ENCODE peak calls at places on chromosomes 12 and 14, in five cellular contexts. One of them, this sample, is unnamed.

GRCh38 chr14:39203659-39204606 is 28.9 kb downstream of the PNN start:
- DNase-seq in AG04450: no peak
- DNase-seq in lower leg skin: no peak
- DNase-seq in bronchial epithelial cell: peak
- DNase-seq in cardiac muscle cell: no peak
- DNase-seq in this sample: no peak

GRCh38 chr14:102988054-102988453 is 65.6 kb downstream of the AMN start:
- DNase-seq in AG04450: no peak
- DNase-seq in lower leg skin: no peak
- DNase-seq in bronchial epithelial cell: peak
- DNase-seq in cardiac muscle cell: no peak
- DNase-seq in this sample: peak

GRCh38 chr14:99595034-99595433 is 9.0 kb downstream of the CCDC85C start:
- DNase-seq in AG04450: no peak
- DNase-seq in lower leg skin: no peak
- DNase-seq in bronchial epithelial cell: no peak
- DNase-seq in cardiac muscle cell: no peak
- DNase-seq in this sample: no peak

GRCh38 chr14:99422220-99423010 is 58.2 kb downstream of the SETD3 start:
- DNase-seq in AG04450: no peak
- DNase-seq in lower leg skin: no peak
- DNase-seq in bronchial epithelial cell: no peak
- DNase-seq in cardiac muscle cell: no peak
- DNase-seq in this sample: no peak

GRCh38 chr12:108697905-108698304 is 33.4 kb downstream of the CORO1C start:
- DNase-seq in AG04450: no peak
- DNase-seq in lower leg skin: no peak
- DNase-seq in bronchial epithelial cell: no peak
- DNase-seq in cardiac muscle cell: no peak
- DNase-seq in this sample: no peak

GRCh38 chr14:95348395-95349080 is 28.8 kb upstream of the CLMN start:
- DNase-seq in AG04450: no peak
- DNase-seq in lower leg skin: no peak
- DNase-seq in bronchial epithelial cell: no peak
- DNase-seq in cardiac muscle cell: no peak
- DNase-seq in this sample: no peak

GRCh38 chr14:88016768-88017167 is 11.8 kb downstream of the GPR65 start:
- DNase-seq in AG04450: no peak
- DNase-seq in lower leg skin: no peak
- DNase-seq in bronchial epithelial cell: no peak
- DNase-seq in cardiac muscle cell: no peak
- DNase-seq in this sample: no peak

GRCh38 chr12:29710104-29710503 is 73.6 kb downstream of the TMTC1 start:
- DNase-seq in AG04450: no peak
- DNase-seq in lower leg skin: peak
- DNase-seq in bronchial epithelial cell: peak
- DNase-seq in cardiac muscle cell: peak
- DNase-seq in this sample: peak

GRCh38 chr12:78863482-78864427 is 819 bp upstream of the SYT1 start:
- DNase-seq in AG04450: no peak
- DNase-seq in lower leg skin: no peak
- DNase-seq in bronchial epithelial cell: peak
- DNase-seq in cardiac muscle cell: peak
- DNase-seq in this sample: peak

GRCh38 chr12:49627752-49628360 is 4.5 kb downstream of the PRPF40B start:
- DNase-seq in AG04450: no peak
- DNase-seq in lower leg skin: no peak
- DNase-seq in bronchial epithelial cell: peak
- DNase-seq in cardiac muscle cell: peak
- DNase-seq in this sample: peak

GRCh38 chr14:72906316-72906715 is 12.4 kb upstream of the DPF3 start:
- DNase-seq in AG04450: peak
- DNase-seq in lower leg skin: no peak
- DNase-seq in bronchial epithelial cell: no peak
- DNase-seq in cardiac muscle cell: peak
- DNase-seq in this sample: peak

GRCh38 chr12:12645485-12645884 is 33.8 kb downstream of the CREBL2 start:
- DNase-seq in AG04450: no peak
- DNase-seq in lower leg skin: no peak
- DNase-seq in bronchial epithelial cell: peak
- DNase-seq in cardiac muscle cell: peak
- DNase-seq in this sample: peak

GRCh38 chr14:32426596-32427408 is 97.7 kb downstream of the AKAP6 start:
- DNase-seq in AG04450: no peak
- DNase-seq in lower leg skin: no peak
- DNase-seq in bronchial epithelial cell: peak
- DNase-seq in cardiac muscle cell: no peak
- DNase-seq in this sample: no peak

GRCh38 chr14:61466249-61466904 is 145.0 kb downstream of the PRKCH start:
- DNase-seq in AG04450: peak
- DNase-seq in lower leg skin: peak
- DNase-seq in bronchial epithelial cell: peak
- DNase-seq in cardiac muscle cell: peak
- DNase-seq in this sample: peak

GRCh38 chr14:41718477-41719166 is 111.9 kb downstream of the LRFN5 start:
- DNase-seq in AG04450: no peak
- DNase-seq in lower leg skin: no peak
- DNase-seq in bronchial epithelial cell: peak
- DNase-seq in cardiac muscle cell: no peak
- DNase-seq in this sample: no peak

GRCh38 chr12:42735869-42736361 is 146.4 kb upstream of the PRICKLE1 start:
- DNase-seq in AG04450: no peak
- DNase-seq in lower leg skin: peak
- DNase-seq in bronchial epithelial cell: peak
- DNase-seq in cardiac muscle cell: no peak
- DNase-seq in this sample: no peak

GRCh38 chr12:14961466-14962155 is at the start of gene ARHGDIB:
- DNase-seq in AG04450: no peak
- DNase-seq in lower leg skin: peak
- DNase-seq in bronchial epithelial cell: peak
- DNase-seq in cardiac muscle cell: peak
- DNase-seq in this sample: no peak

GRCh38 chr14:100836961-100837811 is 11.3 kb downstream of the MEG3 start:
- DNase-seq in AG04450: no peak
- DNase-seq in lower leg skin: no peak
- DNase-seq in bronchial epithelial cell: no peak
- DNase-seq in cardiac muscle cell: no peak
- DNase-seq in this sample: no peak

GRCh38 chr12:7144414-7145120 is 14.4 kb downstream of the CLSTN3 start:
- DNase-seq in AG04450: no peak
- DNase-seq in lower leg skin: no peak
- DNase-seq in bronchial epithelial cell: peak
- DNase-seq in cardiac muscle cell: peak
- DNase-seq in this sample: peak

GRCh38 chr14:90491221-90491867 is 94.5 kb downstream of the CALM1 start:
- DNase-seq in AG04450: peak
- DNase-seq in lower leg skin: no peak
- DNase-seq in bronchial epithelial cell: no peak
- DNase-seq in cardiac muscle cell: peak
- DNase-seq in this sample: peak

GRCh38 chr12:3988519-3989217 is 115.5 kb upstream of the PARP11 start:
- DNase-seq in AG04450: no peak
- DNase-seq in lower leg skin: no peak
- DNase-seq in bronchial epithelial cell: peak
- DNase-seq in cardiac muscle cell: no peak
- DNase-seq in this sample: no peak

GRCh38 chr12:3202734-3203446 is 125.7 kb downstream of the TSPAN9 start:
- DNase-seq in AG04450: no peak
- DNase-seq in lower leg skin: peak
- DNase-seq in bronchial epithelial cell: peak
- DNase-seq in cardiac muscle cell: peak
- DNase-seq in this sample: peak

DNA sequence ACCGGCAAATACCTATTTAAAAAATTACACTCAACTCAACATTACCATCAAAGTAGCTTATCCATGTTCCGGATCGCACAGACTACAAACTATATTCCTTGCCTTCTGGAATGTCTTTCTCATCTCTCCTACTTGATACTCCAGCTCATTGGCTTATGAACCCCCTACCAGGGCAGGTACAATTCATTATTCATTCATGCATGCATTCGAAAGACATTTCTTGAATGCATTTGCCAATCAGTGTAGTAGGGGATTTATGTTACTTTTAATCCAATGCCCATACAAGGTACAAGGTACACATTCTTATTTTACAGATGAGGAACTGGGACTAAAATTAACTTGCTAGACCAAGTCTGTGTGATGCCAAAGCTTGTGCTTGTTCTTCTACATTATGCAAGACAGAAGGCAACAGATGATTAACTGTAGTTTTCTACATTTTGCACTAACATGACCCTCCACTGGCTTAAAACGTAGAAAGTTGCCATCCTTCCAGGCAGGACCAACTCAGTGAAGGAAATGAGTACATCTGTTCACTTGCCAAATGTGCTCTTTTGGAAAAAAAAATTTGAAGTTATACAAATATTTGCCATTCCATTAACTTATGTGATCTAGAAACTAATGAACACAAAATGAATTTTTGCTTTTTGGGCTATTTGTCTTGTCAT is 53.7 kb upstream of the KCNJ8 start:
- DNase-seq in AG04450: no peak
- DNase-seq in lower leg skin: no peak
- DNase-seq in bronchial epithelial cell: no peak
- DNase-seq in cardiac muscle cell: no peak
- DNase-seq in this sample: no peak
- H3K4me3 ChIP-seq in AG04450: no peak
- H3K4me3 ChIP-seq in lower leg skin: no peak
- H3K4me3 ChIP-seq in bronchial epithelial cell: no peak
- H3K4me3 ChIP-seq in cardiac muscle cell: no peak
- H3K4me3 ChIP-seq in this sample: no peak

GRCh38 chr14:22613736-22614239 is 15.7 kb downstream of the ABHD4 start:
- DNase-seq in AG04450: no peak
- DNase-seq in lower leg skin: no peak
- DNase-seq in bronchial epithelial cell: no peak
- DNase-seq in cardiac muscle cell: no peak
- DNase-seq in this sample: no peak
- H3K4me3 ChIP-seq in AG04450: no peak
- H3K4me3 ChIP-seq in lower leg skin: no peak
- H3K4me3 ChIP-seq in bronchial epithelial cell: no peak
- H3K4me3 ChIP-seq in cardiac muscle cell: no peak
- H3K4me3 ChIP-seq in this sample: no peak

GRCh38 chr14:20631023-20631820 is 10.3 kb downstream of the OR6S1 start:
- DNase-seq in AG04450: peak
- DNase-seq in lower leg skin: no peak
- DNase-seq in bronchial epithelial cell: peak
- DNase-seq in cardiac muscle cell: peak
- DNase-seq in this sample: peak

GRCh38 chr14:20632448-20632830 is 9.1 kb downstream of the OR6S1 start:
- DNase-seq in AG04450: no peak
- DNase-seq in lower leg skin: no peak
- DNase-seq in bronchial epithelial cell: no peak
- DNase-seq in cardiac muscle cell: no peak
- DNase-seq in this sample: no peak

GRCh38 chr14:20630340-20631022 is 11.0 kb downstream of the OR6S1 start:
- DNase-seq in AG04450: no peak
- DNase-seq in lower leg skin: no peak
- DNase-seq in bronchial epithelial cell: peak
- DNase-seq in cardiac muscle cell: peak
- DNase-seq in this sample: peak

GRCh38 chr14:20631821-20632389 is 9.6 kb downstream of the OR6S1 start:
- DNase-seq in AG04450: no peak
- DNase-seq in lower leg skin: no peak
- DNase-seq in bronchial epithelial cell: peak
- DNase-seq in cardiac muscle cell: peak
- DNase-seq in this sample: peak

DNA sequence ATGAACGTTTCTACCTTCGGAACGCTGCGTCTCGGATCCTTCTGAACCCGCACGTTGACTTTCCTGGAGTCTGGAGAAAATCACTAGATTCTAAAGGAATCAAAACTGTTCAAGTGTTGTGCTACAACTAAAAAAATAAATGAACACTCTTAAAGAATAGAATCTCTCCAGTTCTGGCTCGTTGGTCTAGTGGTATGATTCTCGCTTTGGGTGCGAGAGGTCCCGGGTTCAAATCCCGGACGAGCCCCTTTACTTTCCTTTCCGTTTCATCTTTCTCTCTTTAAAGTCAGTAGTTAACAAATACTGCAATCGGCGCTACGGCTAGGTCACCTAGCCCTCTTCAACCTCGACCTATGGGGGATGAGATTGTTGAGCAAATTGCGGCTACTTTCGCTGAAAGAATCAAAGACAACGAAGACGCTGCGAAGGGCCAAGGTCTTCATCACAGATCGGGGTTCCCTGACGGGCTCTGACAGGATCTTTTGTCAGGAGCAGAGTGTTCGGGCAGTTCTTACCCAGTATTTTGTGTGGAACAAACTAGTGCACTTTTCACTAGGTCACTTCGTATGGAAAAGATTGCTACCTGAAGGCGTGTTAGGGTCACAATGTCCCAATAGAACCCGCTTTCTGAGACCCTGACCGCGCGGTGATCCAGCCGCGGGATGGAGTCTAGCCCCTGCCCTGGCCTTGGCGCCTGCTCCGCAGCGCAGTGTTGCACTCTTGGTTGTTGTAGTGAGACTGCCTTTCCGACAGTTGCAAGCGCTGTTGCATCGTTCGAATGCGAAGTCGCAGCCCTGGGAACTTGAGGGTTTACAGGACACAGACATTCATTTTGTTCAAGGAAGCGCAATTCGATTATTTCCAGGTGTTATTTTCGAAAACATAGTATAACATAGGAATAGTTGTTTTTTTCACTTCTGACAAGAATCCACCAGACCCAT is 8.4 kb downstream of the OR6S1 start:
- DNase-seq in AG04450: peak
- DNase-seq in lower leg skin: no peak
- DNase-seq in bronchial epithelial cell: peak
- DNase-seq in cardiac muscle cell: peak
- DNase-seq in this sample: peak
- H3K4me3 ChIP-seq in AG04450: peak
- H3K4me3 ChIP-seq in lower leg skin: no peak
- H3K4me3 ChIP-seq in bronchial epithelial cell: peak
- H3K4me3 ChIP-seq in cardiac muscle cell: peak
- H3K4me3 ChIP-seq in this sample: peak

GRCh38 chr12:243381-243780 is 19.3 kb downstream of the SLC6A13 start:
- DNase-seq in AG04450: no peak
- DNase-seq in lower leg skin: no peak
- DNase-seq in bronchial epithelial cell: no peak
- DNase-seq in cardiac muscle cell: no peak
- DNase-seq in this sample: no peak
- H3K4me3 ChIP-seq in AG04450: no peak
- H3K4me3 ChIP-seq in lower leg skin: no peak
- H3K4me3 ChIP-seq in bronchial epithelial cell: no peak
- H3K4me3 ChIP-seq in cardiac muscle cell: no peak
- H3K4me3 ChIP-seq in this sample: no peak